ENCODE peak calls at places on chromosomes 3 and 15, in nine cellular contexts. S is pancreas, W is breast epithelium, V is kidney, C is BJ, K is NB4, Y is cardiac fibroblast, R is HFF-Myc, I is fibroblast of lung. M is an unnamed sample.

GRCh38 chr3:139917226-139917785 is 17.7 kb upstream of the CLSTN2 start:
- DNase-seq in S (no peak), W (no peak), V (no peak), C (no peak), K (no peak), Y (no peak), R (no peak), I (no peak), M (no peak)

GRCh38 chr15:28051920-28052633 is 47.0 kb downstream of the OCA2 start:
- DNase-seq in S (no peak), W (no peak), V (no peak), C (no peak), K (no peak), Y (no peak), R (no peak), I (no peak), M (no peak)

GRCh38 chr3:13110678-13111116 is 37.5 kb upstream of the IQSEC1 start:
- DNase-seq in S (no peak), W (peak; percentile 57), V (peak; percentile 82), C (no peak), K (no peak), Y (no peak), R (no peak), I (no peak), M (peak; percentile 87)

GRCh38 chr3:65919841-65920240 is 118.9 kb downstream of the MAGI1 start:
- DNase-seq in S (no peak), W (no peak), V (no peak), C (no peak), K (no peak), Y (peak; percentile 36), R (no peak), I (peak; percentile 95), M (no peak)

GRCh38 chr3:4993276-4994143 is 14.3 kb downstream of the BHLHE40 start:
- DNase-seq in S (no peak), W (peak; percentile 10), V (no peak), C (no peak), K (no peak), Y (no peak), R (no peak), I (no peak), M (no peak)

GRCh38 chr3:192011137-192011536 is 550.2 kb downstream of the PYDC2 start:
- DNase-seq in S (no peak), W (no peak), V (no peak), C (no peak), K (no peak), Y (peak; percentile 5), R (no peak), I (peak; percentile 54), M (no peak)

GRCh38 chr3:30751610-30752299 is 142.7 kb downstream of the GADL1 start:
- DNase-seq in S (no peak), W (no peak), V (peak; percentile 59), C (no peak), K (peak; percentile 66), Y (peak; percentile 61), R (peak; percentile 27), I (peak; percentile 46), M (peak; percentile 52)

GRCh38 chr15:99921086-99921485 is 187.8 kb upstream of the LYSMD4 start:
- DNase-seq in S (no peak), W (no peak), V (no peak), C (no peak), K (no peak), Y (peak; percentile 38), R (no peak), I (no peak), M (no peak)

GRCh38 chr3:118740722-118741290 is 293.8 kb downstream of the IGSF11 start:
- DNase-seq in S (no peak), W (no peak), V (no peak), C (no peak), K (no peak), Y (no peak), R (no peak), I (no peak), M (peak; percentile 19)

GRCh38 chr15:25053000-25053815 is 98.4 kb downstream of the SNRPN start:
- DNase-seq in S (no peak), W (peak; percentile 12), V (no peak), C (no peak), K (no peak), Y (no peak), R (no peak), I (no peak), M (no peak)

GRCh38 chr15:29637555-29637954 is 184.7 kb downstream of the TJP1 start:
- DNase-seq in S (no peak), W (no peak), V (no peak), C (no peak), K (no peak), Y (no peak), R (no peak), I (no peak), M (no peak)

GRCh38 chr3:20668411-20668810 is 482.4 kb upstream of the SGO1 start:
- DNase-seq in S (no peak), W (no peak), V (no peak), C (no peak), K (peak; percentile 5), Y (peak; percentile 15), R (no peak), I (peak; percentile 54), M (no peak)

DNA sequence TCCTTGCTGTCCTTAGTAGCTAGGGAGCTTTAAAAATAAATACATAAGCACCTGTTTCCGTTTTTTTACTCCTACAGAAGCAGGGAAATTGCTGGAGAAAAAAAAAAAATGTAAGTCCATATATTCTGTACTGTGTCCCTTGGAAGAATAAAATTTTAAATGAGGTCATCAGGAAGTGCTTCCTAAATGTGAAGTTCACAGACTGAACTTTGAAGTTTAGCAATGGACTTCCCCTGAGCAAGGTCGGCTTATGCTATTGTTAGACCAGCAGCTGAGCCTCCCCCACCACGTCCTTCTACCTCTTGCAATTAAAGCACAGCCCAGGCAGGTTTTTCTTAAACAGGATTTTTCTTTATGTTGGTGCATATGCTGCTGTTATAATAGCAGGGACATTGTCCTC is 26.3 kb downstream of the LIPC start:
- DNase-seq in S (no peak), W (no peak), V (no peak), C (no peak), K (peak; percentile 71), Y (peak; percentile 31), R (no peak), I (no peak), M (peak; percentile 80)
- H3K4me3 ChIP-seq in S (no peak overlapping the region), W (no peak overlapping the region), V (no peak overlapping the region), C (no peak overlapping the region), K (no peak overlapping the region), Y (no peak overlapping the region), R (no peak overlapping the region), I (no peak overlapping the region), M (peak overlapping the region; percentile 10)

GRCh38 chr3:57855281-57855680 is 99.2 kb downstream of the SLMAP start:
- DNase-seq in S (no peak), W (no peak), V (no peak), C (no peak), K (no peak), Y (peak; percentile 7), R (no peak), I (peak; percentile 75), M (no peak)

GRCh38 chr3:57855943-57856342 is 99.8 kb downstream of the SLMAP start:
- DNase-seq in S (no peak), W (no peak), V (no peak), C (no peak), K (no peak), Y (no peak), R (no peak), I (no peak), M (no peak)

GRCh38 chr3:57851304-57851703 is 95.2 kb downstream of the SLMAP start:
- DNase-seq in S (no peak), W (no peak), V (no peak), C (no peak), K (no peak), Y (no peak), R (no peak), I (no peak), M (no peak)

GRCh38 chr3:57856675-57857074 is 100.6 kb downstream of the SLMAP start:
- DNase-seq in S (no peak), W (no peak), V (no peak), C (no peak), K (peak; percentile 14), Y (peak; percentile 14), R (no peak), I (peak; percentile 18), M (peak; percentile 15)

GRCh38 chr3:57852896-57853295 is 96.8 kb downstream of the SLMAP start:
- DNase-seq in S (no peak), W (no peak), V (no peak), C (peak; percentile 17), K (peak; percentile 5), Y (peak; percentile 52), R (no peak), I (peak; percentile 33), M (no peak)
- TF ChIP-seq CTCF in S (no peak), W (no peak), V (no peak), C (peak; percentile 31), K (no peak), Y (no peak), R (no peak), I (no peak), M (no peak)

GRCh38 chr3:141368062-141368924 is at the start of gene ZBTB38:
- DNase-seq in S (peak; percentile 81), W (peak; percentile 94), V (peak; percentile 98), C (peak; percentile 81), K (no peak), Y (peak; percentile 98), R (peak; percentile 88), I (peak; percentile 96), M (peak; percentile 85)
- H3K4me3 ChIP-seq in S (no peak within 1 kb of the TSS), W (peak within 1 kb of the TSS; percentile 60), V (peak within 1 kb of the TSS; percentile 40), C (peak within 1 kb of the TSS; percentile 25), K (no peak within 1 kb of the TSS), Y (peak within 1 kb of the TSS; percentile 36), R (peak within 1 kb of the TSS; percentile 35), I (peak within 1 kb of the TSS; percentile 68), M (peak within 1 kb of the TSS; percentile 83)

GRCh38 chr3:41507336-41508062 is 308.2 kb downstream of the CTNNB1 start:
- DNase-seq in S (no peak), W (no peak), V (no peak), C (no peak), K (no peak), Y (no peak), R (no peak), I (no peak), M (peak; percentile 35)

GRCh38 chr3:41503998-41504623 is 304.8 kb downstream of the CTNNB1 start:
- DNase-seq in S (no peak), W (no peak), V (no peak), C (no peak), K (no peak), Y (no peak), R (no peak), I (no peak), M (peak; percentile 20)

GRCh38 chr3:41502461-41502860 is 303.2 kb downstream of the CTNNB1 start:
- DNase-seq in S (no peak), W (no peak), V (no peak), C (no peak), K (no peak), Y (no peak), R (no peak), I (no peak), M (no peak)

DNA sequence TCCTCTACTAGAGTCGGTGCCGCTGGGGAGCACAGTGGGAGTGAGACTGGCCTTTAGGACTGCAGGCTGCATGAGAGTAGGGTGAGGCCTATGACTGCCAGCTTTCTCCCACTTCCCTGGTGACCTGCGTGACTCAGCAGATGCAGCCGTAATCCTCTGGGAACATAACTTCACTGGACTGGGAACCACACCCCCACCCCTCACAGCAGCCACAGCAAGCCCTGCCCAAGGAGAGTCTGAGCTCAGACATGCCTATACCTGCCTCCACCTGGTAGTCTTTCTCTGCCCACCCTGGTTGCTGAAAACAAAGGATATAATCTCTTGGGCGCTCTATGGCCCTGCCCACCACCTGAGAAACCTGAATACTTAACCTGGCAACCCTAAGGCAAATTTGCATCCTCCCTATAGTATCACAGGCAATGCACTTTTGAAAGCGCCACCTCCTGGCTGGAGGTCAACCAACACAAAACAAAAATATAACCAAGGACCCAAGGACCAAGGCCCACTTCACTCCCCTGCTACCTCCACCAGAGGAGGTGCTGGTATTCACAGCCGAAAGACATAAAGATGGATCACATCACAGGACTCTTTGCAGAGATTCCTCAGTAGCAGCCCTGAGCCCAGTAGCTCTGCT is 308.9 kb downstream of the CTNNB1 start:
- DNase-seq in S (no peak), W (no peak), V (no peak), C (no peak), K (no peak), Y (no peak), R (no peak), I (peak; percentile 26), M (no peak)
- TF ChIP-seq CTCF in S (no peak), W (no peak), V (no peak), C (no peak), K (peak; percentile 14), Y (no peak), R (no peak), I (no peak), M (no peak)